ENCODE peak calls at places on chromosomes 12 and 14, in five cellular contexts. P is brain microvascular endothelial cell, O is AG09309, I is keratinocyte, A is hepatocyte. N is an unnamed sample.
A peak's percentile ranks its signal among the peaks of the same experiment; 100 is the strongest.

GRCh38 chr12:39619660-39620433 is at the start of gene ABCD2:
- DNase-seq in A (peak; percentile 74), P (peak; percentile 67), I (no peak), O (peak; percentile 37), N (peak; percentile 29)

GRCh38 chr14:106518054-106518943 is 991.9 kb downstream of the TMEM121 start:
- DNase-seq in I (no peak), O (no peak), A (no peak), P (no peak), N (no peak)

GRCh38 chr14:68363841-68364711 is 428.8 kb downstream of the ZFP36L1 start:
- DNase-seq in A (peak; percentile 56), I (no peak), P (peak; percentile 90), O (no peak), N (no peak)

GRCh38 chr12:131799828-131800593 is 28.2 kb upstream of the MMP17 start:
- DNase-seq in I (no peak), P (no peak), A (no peak), O (no peak), N (no peak)

GRCh38 chr12:96015672-96016071 is 19.5 kb upstream of the HAL start:
- DNase-seq in I (no peak), A (no peak), P (peak; percentile 52), O (no peak), N (no peak)

GRCh38 chr14:101201535-101202125 is 298.1 kb upstream of the RTL1 start:
- DNase-seq in A (no peak), I (no peak), P (no peak), O (no peak), N (no peak)

GRCh38 chr14:68921666-68922065 is 57.4 kb downstream of the ACTN1 start:
- DNase-seq in A (no peak), O (no peak), I (no peak), P (no peak), N (no peak)

GRCh38 chr12:84756961-84757360 is 155.6 kb downstream of the SLC6A15 start:
- DNase-seq in A (no peak), O (peak; percentile 54), I (no peak), P (peak; percentile 83), N (no peak)

GRCh38 chr12:120751389-120751788 is 25.8 kb downstream of the ACADS start:
- DNase-seq in A (no peak), I (no peak), P (no peak), O (no peak), N (no peak)

GRCh38 chr14:36583242-36584166 is 1.1 kb upstream of the NKX2-8 start:
- DNase-seq in O (no peak), P (no peak), A (no peak), I (no peak), N (no peak)

GRCh38 chr12:101581190-101581589 is 13.6 kb upstream of the MYBPC1 start:
- DNase-seq in O (no peak), I (no peak), A (no peak), P (no peak), N (no peak)

GRCh38 chr12:103809154-103809553 is 31.9 kb downstream of the NT5DC3 start:
- DNase-seq in P (peak; percentile 28), I (no peak), O (no peak), A (no peak), N (no peak)

GRCh38 chr14:59897757-59898383 is 22.1 kb upstream of the LRRC9 start:
- DNase-seq in O (no peak), A (peak; percentile 65), P (peak; percentile 20), I (no peak), N (no peak)

GRCh38 chr12:100545092-100545491 is 28.4 kb upstream of the GAS2L3 start:
- DNase-seq in P (no peak), I (no peak), O (peak; percentile 31), A (no peak), N (no peak)

GRCh38 chr12:86827409-86827808 is 571.2 kb upstream of the MGAT4C start:
- DNase-seq in O (no peak), P (no peak), I (no peak), A (no peak), N (no peak)

GRCh38 chr12:131137009-131137835 is 183.5 kb downstream of the ADGRD1 start:
- DNase-seq in I (no peak), A (no peak), O (no peak), P (no peak), N (no peak)

GRCh38 chr12:92294676-92295440 is 149.2 kb upstream of the BTG1 start:
- DNase-seq in P (peak; percentile 17), O (no peak), I (no peak), A (no peak), N (no peak)

GRCh38 chr12:6613776-6614512 is 6.8 kb upstream of the CHD4 start:
- DNase-seq in I (no peak), A (peak; percentile 98), O (peak; percentile 94), P (peak; percentile 92), N (peak; percentile 94)

GRCh38 chr12:109592905-109593272 is 19.3 kb downstream of the MVK start:
- DNase-seq in A (no peak), O (no peak), P (no peak), I (no peak), N (no peak)

GRCh38 chr14:71103662-71104484 is 196.6 kb downstream of the PCNX1 start:
- DNase-seq in I (peak; percentile 42), O (no peak), A (peak; percentile 79), P (peak; percentile 54), N (peak; percentile 59)

GRCh38 chr14:95499354-95499750 is 17.1 kb downstream of the SYNE3 start:
- DNase-seq in O (no peak), P (no peak), A (no peak), I (no peak), N (no peak)

GRCh38 chr14:105490318-105490571 is 801 bp upstream of the TEDC1 start:
- DNase-seq in O (no peak), P (no peak), A (no peak), I (no peak), N (no peak)

GRCh38 chr14:61475316-61475715 is 153.9 kb downstream of the PRKCH start:
- DNase-seq in A (peak; percentile 86), P (peak; percentile 49), O (no peak), I (no peak), N (no peak)
- TF ChIP-seq CTCF in A (peak; percentile 73), P (peak; percentile 61), O (peak; percentile 50), I (peak; percentile 43), N (peak; percentile 54)

GRCh38 chr14:102231476-102232347 is 73.3 kb downstream of the MOK start:
- DNase-seq in A (no peak), I (no peak), O (no peak), P (no peak), N (no peak)

GRCh38 chr14:102234331-102235264 is 70.4 kb downstream of the MOK start:
- DNase-seq in O (no peak), P (no peak), I (no peak), A (no peak), N (no peak)

GRCh38 chr14:102235275-102235897 is 69.6 kb downstream of the MOK start:
- DNase-seq in O (peak; percentile 46), A (peak; percentile 92), I (peak; percentile 44), P (peak; percentile 77), N (no peak)

GRCh38 chr14:102232348-102232625 is 72.7 kb downstream of the MOK start:
- DNase-seq in P (no peak), O (no peak), A (no peak), I (no peak), N (no peak)

GRCh38 chr14:102233081-102233480 is 71.9 kb downstream of the MOK start:
- DNase-seq in O (no peak), I (no peak), P (no peak), A (no peak), N (no peak)
- H3K4me3 ChIP-seq in O (no peak overlapping the region), I (no peak overlapping the region), P (no peak overlapping the region), A (no peak overlapping the region), N (no peak overlapping the region)

GRCh38 chr12:87870061-87870460 is 159.1 kb downstream of the C12orf50 start:
- DNase-seq in A (no peak), O (no peak), P (no peak), I (no peak), N (no peak)

GRCh38 chr12:87870493-87870892 is 158.7 kb downstream of the C12orf50 start:
- DNase-seq in P (no peak), O (no peak), A (no peak), I (no peak), N (no peak)

GRCh38 chr12:87871061-87871460 is 158.1 kb downstream of the C12orf50 start:
- DNase-seq in P (no peak), I (no peak), A (no peak), O (no peak), N (no peak)

DNA sequence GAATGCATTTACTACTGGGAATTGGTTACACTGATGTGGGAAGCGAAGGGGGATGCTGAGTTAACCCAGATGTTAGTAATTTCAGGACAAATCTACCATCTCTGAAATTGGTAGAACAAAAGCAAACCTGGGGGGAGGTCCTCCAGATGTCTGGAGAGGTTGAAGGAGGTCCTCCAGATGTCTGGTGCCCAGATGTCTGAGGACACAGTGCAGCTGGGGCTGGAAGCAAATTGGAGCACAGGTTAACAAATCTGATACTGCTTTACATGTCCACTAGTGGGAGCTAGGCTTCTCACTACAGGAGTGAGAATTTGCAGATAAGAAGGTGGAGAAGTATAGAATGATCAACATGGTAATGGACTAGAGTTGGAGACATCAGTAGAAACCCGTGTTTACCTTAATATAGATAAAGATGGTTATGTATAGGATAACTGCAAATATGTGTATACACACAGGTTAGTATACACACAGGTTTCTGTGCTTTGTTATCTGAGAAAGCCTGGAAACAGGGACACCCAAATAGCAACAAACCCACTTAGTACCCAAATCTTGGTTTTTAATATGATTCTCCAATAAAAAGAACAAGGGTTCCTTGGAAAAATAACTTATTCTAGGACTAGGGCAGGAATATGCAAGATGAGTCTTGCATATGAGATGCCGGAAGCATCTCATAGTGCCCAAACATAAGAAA is 162.5 kb downstream of the C12orf50 start:
- DNase-seq in I (no peak), P (no peak), O (no peak), A (peak; percentile 21), N (peak; percentile 27)
- TF ChIP-seq CTCF in I (peak; percentile 64), P (peak; percentile 69), O (peak; percentile 59), A (peak; percentile 30), N (peak; percentile 56)

GRCh38 chr12:82470906-82471512 is 112.7 kb downstream of the METTL25 start:
- DNase-seq in O (no peak), I (no peak), A (no peak), P (no peak), N (no peak)
- H3K4me3 ChIP-seq in O (no peak overlapping the region), I (no peak overlapping the region), A (no peak overlapping the region), P (no peak overlapping the region), N (no peak overlapping the region)

GRCh38 chr12:127363392-127363791 is 903.6 kb upstream of the TMEM132C start:
- DNase-seq in O (no peak), A (no peak), I (no peak), P (peak; percentile 31), N (no peak)
- TF ChIP-seq CTCF in O (peak; percentile 41), A (no peak), I (peak; percentile 47), P (peak; percentile 70), N (peak; percentile 25)

GRCh38 chr14:94025720-94026119 is 420 bp upstream of the OTUB2 start:
- DNase-seq in A (no peak), I (no peak), O (no peak), P (no peak), N (no peak)
- H3K4me3 ChIP-seq in A (no peak overlapping the region), I (peak overlapping the region; percentile 39), O (no peak overlapping the region), P (peak overlapping the region; percentile 32), N (peak overlapping the region; percentile 49)